ENCODE peak calls at places on chromosomes 11 and 22, in five cellular contexts. S is endothelial cell, G is stomach, P is brain pericyte, U is pons. A is an unnamed sample.

GRCh38 chr11:111353776-111354600 is 25.1 kb downstream of the POU2AF1 start:
- DNase-seq in G (no peak), U (no peak), S (no peak), P (no peak), A (no peak)

GRCh38 chr11:118047749-118048148 is 29.1 kb upstream of the TMPRSS4 start:
- DNase-seq in S (no peak), P (no peak), U (no peak), G (no peak), A (no peak)

GRCh38 chr11:111776398-111777093 is 10.4 kb upstream of the PPP2R1B start:
- DNase-seq in P (no peak), U (no peak), G (no peak), S (no peak), A (no peak)

GRCh38 chr11:32892355-32893090 is at the start of gene QSER1:
- DNase-seq in S (peak; percentile 68), P (no peak), G (peak; percentile 65), U (peak; percentile 53), A (peak; percentile 53)

GRCh38 chr22:25148149-25148691 is 51.4 kb upstream of the CRYBB3 start:
- DNase-seq in U (no peak), S (peak; percentile 33), P (no peak), G (peak; percentile 66), A (no peak)

GRCh38 chr22:46791201-46791731 is 28.8 kb downstream of the TBC1D22A start:
- DNase-seq in S (no peak), P (peak; percentile 5), G (peak; percentile 43), U (peak; percentile 69), A (no peak)

GRCh38 chr11:45301537-45302246 is 15.6 kb upstream of the SYT13 start:
- DNase-seq in G (no peak), S (no peak), P (no peak), U (no peak), A (no peak)

GRCh38 chr11:86990520-86990919 is 35.3 kb upstream of the FZD4 start:
- DNase-seq in U (no peak), G (no peak), P (no peak), S (no peak), A (no peak)

GRCh38 chr22:24965822-24966626 is 13.5 kb downstream of the KIAA1671 start:
- DNase-seq in U (no peak), P (peak; percentile 86), G (peak; percentile 91), S (no peak), A (no peak)

GRCh38 chr22:50551160-50551752 is 5.6 kb downstream of the KLHDC7B start:
- DNase-seq in G (no peak), S (no peak), P (no peak), U (no peak), A (no peak)

GRCh38 chr11:28461338-28461737 is 353.1 kb downstream of the METTL15 start:
- DNase-seq in G (no peak), S (no peak), P (no peak), U (no peak), A (no peak)

GRCh38 chr11:109085708-109086373 is 336.1 kb upstream of the C11orf87 start:
- DNase-seq in P (no peak), G (no peak), U (no peak), S (no peak), A (no peak)

GRCh38 chr22:32502346-32502745 is 27.7 kb downstream of the FBXO7 start:
- DNase-seq in P (no peak), G (no peak), S (no peak), U (no peak), A (no peak)

GRCh38 chr11:40405614-40406013 is 1053.8 kb downstream of the LRRC4C start:
- DNase-seq in U (peak; percentile 59), S (no peak), G (no peak), P (no peak), A (no peak)

GRCh38 chr11:118108513-118108912 is 21.8 kb upstream of the SMIM35 start:
- DNase-seq in S (no peak), P (no peak), U (no peak), G (no peak), A (no peak)

GRCh38 chr11:130631119-130631518 is 182.7 kb downstream of the ADAMTS15 start:
- DNase-seq in U (no peak), P (no peak), S (no peak), G (no peak), A (no peak)

GRCh38 chr11:26974068-26974790 is 19.7 kb upstream of the FIBIN start:
- DNase-seq in S (no peak), G (no peak), P (no peak), U (no peak), A (no peak)

GRCh38 chr11:126992065-126992803 is 8.3 kb downstream of the KIRREL3 start:
- DNase-seq in S (no peak), U (no peak), P (no peak), G (no peak), A (no peak)

GRCh38 chr11:131982154-131982553 is 611.7 kb downstream of the NTM start:
- DNase-seq in P (no peak), S (no peak), U (no peak), G (no peak), A (no peak)

GRCh38 chr22:42368379-42369249 is 63.6 kb downstream of the NFAM1 start:
- DNase-seq in S (no peak), G (no peak), P (no peak), U (no peak), A (peak; percentile 29)

GRCh38 chr11:17720796-17721171 is 1.4 kb downstream of the MYOD1 start:
- DNase-seq in U (no peak), P (no peak), G (no peak), S (no peak), A (no peak)

GRCh38 chr22:50576070-50576469 is 2.2 kb downstream of the CPT1B start:
- DNase-seq in S (peak; percentile 21), G (no peak), P (no peak), U (no peak), A (no peak)

GRCh38 chr22:35630387-35630793 is 13.3 kb upstream of the MB start:
- DNase-seq in P (no peak), U (no peak), G (no peak), S (no peak), A (no peak)

GRCh38 chr22:23075525-23076216 is 5.4 kb downstream of the GNAZ start:
- DNase-seq in S (no peak), P (no peak), U (no peak), G (peak; percentile 38), A (no peak)

GRCh38 chr11:2920343-2920742 is 8.9 kb downstream of the PHLDA2 start:
- DNase-seq in G (no peak), U (no peak), P (no peak), S (no peak), A (no peak)

GRCh38 chr11:121810291-121810690 is 305.7 kb downstream of the BLID start:
- DNase-seq in S (no peak), U (no peak), G (no peak), P (no peak), A (no peak)

GRCh38 chr11:48029686-48030279 is 49.4 kb downstream of the PTPRJ start:
- DNase-seq in U (no peak), S (no peak), G (no peak), P (no peak), A (no peak)

GRCh38 chr11:61514050-61514917 is 5.7 kb downstream of the LRRC10B start:
- DNase-seq in P (no peak), S (no peak), G (no peak), U (no peak), A (no peak)

GRCh38 chr11:117719480-117719879 is 77.5 kb downstream of the DSCAML1 start:
- DNase-seq in P (no peak), U (no peak), S (no peak), G (no peak), A (no peak)

GRCh38 chr22:31932863-31933262 is 11.5 kb upstream of the YWHAH start:
- DNase-seq in S (no peak), G (no peak), P (no peak), U (no peak), A (no peak)

GRCh38 chr22:18035740-18036139 is 11.4 kb upstream of the MICAL3 start:
- DNase-seq in U (no peak), G (peak; percentile 36), P (no peak), S (no peak), A (no peak)

GRCh38 chr11:128424271-128424709 is 163.1 kb downstream of the ETS1 start:
- DNase-seq in S (no peak), G (no peak), P (no peak), U (no peak), A (no peak)

GRCh38 chr11:87967459-87967858 is 207.8 kb downstream of the RAB38 start:
- DNase-seq in P (no peak), U (no peak), S (no peak), G (no peak), A (no peak)

GRCh38 chr22:46007848-46008261 is 30.9 kb upstream of the WNT7B start:
- DNase-seq in P (no peak), U (no peak), G (peak; percentile 39), S (no peak), A (no peak)

A was measured in progenitor cell of endocrine pancreas.